ENCODE peak calls at places on chromosomes 13 and 19, in nine cellular contexts. T is NCI-H1105 treated with DMSO at 0.1 percent for 48 hours; H is ELF-1; Y is non-pigmented ciliary epithelial cell; D is mucosa of descending colon; S is fibroblast of the aortic adventitia; E is RWPE1; I is activated CD4-positive, alpha-beta T cell treated with anti-CD3 and anti-CD28 coated beads for 48 hours; A is BJ. N is an unnamed sample.

GRCh38 chr19:52748336-52748950 is 13.6 kb upstream of the ZNF611 start:
- DNase-seq in T (peak), H (peak), Y (peak), D (no peak), S (peak), E (peak), I (no peak), A (no peak), N (peak)

GRCh38 chr19:33621811-33622504 is at the start of gene CHST8:
- DNase-seq in T (peak), H (peak), Y (no peak), D (peak), S (peak), E (peak), I (peak), A (no peak), N (no peak)

GRCh38 chr19:1252818-1253513 is 4.6 kb downstream of the MIDN start:
- DNase-seq in T (no peak), H (peak), Y (no peak), D (peak), S (peak), E (peak), I (peak), A (peak), N (peak)

GRCh38 chr19:15199652-15200574 is 882 bp downstream of the NOTCH3 start:
- DNase-seq in T (peak), H (peak), Y (no peak), D (no peak), S (no peak), E (no peak), I (no peak), A (no peak), N (no peak)

GRCh38 chr13:32254416-32254815 is 60.7 kb downstream of the ZAR1L start:
- DNase-seq in T (no peak), H (no peak), Y (no peak), D (no peak), S (peak), E (no peak), I (no peak), A (no peak), N (no peak)

GRCh38 chr19:6362351-6362801 is 1.0 kb downstream of the CLPP start:
- DNase-seq in T (no peak), H (no peak), Y (no peak), D (no peak), S (no peak), E (no peak), I (peak), A (no peak), N (no peak)

GRCh38 chr13:42153371-42153770 is 104.9 kb downstream of the DGKH start:
- DNase-seq in T (no peak), H (no peak), Y (no peak), D (no peak), S (peak), E (no peak), I (no peak), A (no peak), N (no peak)

GRCh38 chr19:16889429-16889882 is 657 bp downstream of the F2RL3 start:
- DNase-seq in T (no peak), H (no peak), Y (no peak), D (no peak), S (no peak), E (no peak), I (no peak), A (no peak), N (no peak)

GRCh38 chr19:54114340-54114826 is 1.1 kb downstream of the TFPT start:
- DNase-seq in T (peak), H (peak), Y (no peak), D (peak), S (peak), E (no peak), I (peak), A (no peak), N (no peak)

GRCh38 chr13:49400755-49401659 is 42.9 kb downstream of the CAB39L start:
- DNase-seq in T (no peak), H (peak), Y (no peak), D (no peak), S (peak), E (no peak), I (no peak), A (peak), N (peak)

GRCh38 chr13:48853381-48854102 is 122.2 kb upstream of the FNDC3A start:
- DNase-seq in T (no peak), H (no peak), Y (peak), D (no peak), S (peak), E (no peak), I (peak), A (no peak), N (no peak)

GRCh38 chr13:98563071-98563470 is 13.8 kb downstream of the STK24 start:
- DNase-seq in T (no peak), H (peak), Y (no peak), D (no peak), S (no peak), E (no peak), I (no peak), A (no peak), N (no peak)

GRCh38 chr19:46784262-46785053 is 3.9 kb downstream of the SLC1A5 start:
- DNase-seq in T (peak), H (peak), Y (no peak), D (peak), S (peak), E (peak), I (peak), A (peak), N (peak)

GRCh38 chr19:4977299-4978174 is 8.6 kb downstream of the KDM4B start:
- DNase-seq in T (peak), H (peak), Y (peak), D (no peak), S (peak), E (peak), I (no peak), A (peak), N (peak)

GRCh38 chr19:40862785-40863184 is 12.5 kb upstream of the CYP2A6 start:
- DNase-seq in T (no peak), H (peak), Y (no peak), D (no peak), S (no peak), E (no peak), I (no peak), A (peak), N (peak)

GRCh38 chr19:15038304-15038703 is 11.0 kb upstream of the CASP14 start:
- DNase-seq in T (no peak), H (no peak), Y (no peak), D (no peak), S (no peak), E (peak), I (no peak), A (no peak), N (no peak)

GRCh38 chr19:29876414-29876813 is 64.6 kb downstream of the CCNE1 start:
- DNase-seq in T (no peak), H (no peak), Y (no peak), D (no peak), S (no peak), E (no peak), I (no peak), A (no peak), N (no peak)

GRCh38 chr19:788821-789472 is 8.3 kb upstream of the PTBP1 start:
- DNase-seq in T (no peak), H (peak), Y (no peak), D (no peak), S (no peak), E (no peak), I (no peak), A (no peak), N (no peak)

GRCh38 chr13:108902557-108903155 is 273.2 kb downstream of the MYO16 start:
- DNase-seq in T (peak), H (no peak), Y (no peak), D (no peak), S (no peak), E (peak), I (no peak), A (no peak), N (no peak)